ENCODE peak calls at places on chromosomes 2 and 18, in seven cellular contexts. F is tibial nerve; A is stimulated activated CD8-positive, alpha-beta memory T cell treated with anti-CD3 and anti-CD28 coated beads, Interleukin-12 subunit alpha, Interleukin-12 subunit beta, amount 100 ng/mL, for 1 hour; D is NCI-H69; G is NCI-H2081; U is cardiac fibroblast; E is LNCaP clone FGC. P is an unnamed sample.

GRCh38 chr2:104915107-104915793 is 61.3 kb downstream of the POU3F3 start:
- DNase-seq in F (no peak), A (no peak), D (no peak), G (no peak), U (no peak), E (no peak), P (no peak)

GRCh38 chr2:196330645-196331044 is 159.3 kb upstream of the STK17B start:
- DNase-seq in F (no peak), A (no peak), D (peak; percentile 76), G (no peak), U (no peak), E (no peak), P (no peak)

GRCh38 chr2:179184610-179185009 is 80.0 kb downstream of the SESTD1 start:
- DNase-seq in F (no peak), A (no peak), D (no peak), G (no peak), U (no peak), E (no peak), P (no peak)

GRCh38 chr2:175931751-175932295 is 70.2 kb downstream of the LNPK start:
- DNase-seq in F (no peak), A (no peak), D (no peak), G (no peak), U (peak; percentile 72), E (no peak), P (no peak)

GRCh38 chr2:128624956-128625355 is 306.3 kb upstream of the HS6ST1 start:
- DNase-seq in F (no peak), A (no peak), D (no peak), G (no peak), U (no peak), E (no peak), P (no peak)

GRCh38 chr2:71801969-71802368 is 345.7 kb downstream of the CYP26B1 start:
- DNase-seq in F (peak; percentile 68), A (no peak), D (no peak), G (no peak), U (peak; percentile 81), E (no peak), P (peak; percentile 4)

GRCh38 chr18:74496508-74497307 is 545 bp downstream of the CNDP2 start:
- DNase-seq in F (peak; percentile 13), A (peak; percentile 11), D (peak; percentile 82), G (peak; percentile 20), U (peak; percentile 62), E (no peak), P (peak; percentile 18)

GRCh38 chr2:63894167-63894566 is 52.5 kb downstream of the UGP2 start:
- DNase-seq in F (no peak), A (no peak), D (no peak), G (no peak), U (no peak), E (no peak), P (no peak)

GRCh38 chr2:52904511-52904910 is 863.1 kb upstream of the CHAC2 start:
- DNase-seq in F (no peak), A (no peak), D (no peak), G (no peak), U (no peak), E (no peak), P (no peak)

GRCh38 chr2:24894750-24895149 is 25.3 kb downstream of the ADCY3 start:
- DNase-seq in F (no peak), A (no peak), D (no peak), G (no peak), U (no peak), E (no peak), P (no peak)

GRCh38 chr18:71784777-71785176 is 759.4 kb downstream of the CBLN2 start:
- DNase-seq in F (no peak), A (no peak), D (peak; percentile 76), G (no peak), U (peak; percentile 35), E (no peak), P (no peak)

GRCh38 chr2:163558286-163559009 is 177.4 kb downstream of the FIGN start:
- DNase-seq in F (no peak), A (no peak), D (no peak), G (no peak), U (no peak), E (no peak), P (no peak)

GRCh38 chr2:185044323-185044874 is 446.1 kb downstream of the ZNF804A start:
- DNase-seq in F (no peak), A (no peak), D (no peak), G (no peak), U (no peak), E (no peak), P (no peak)

GRCh38 chr2:241692448-241692847 is 5.8 kb upstream of the DTYMK start:
- DNase-seq in F (no peak), A (no peak), D (no peak), G (no peak), U (peak; percentile 83), E (no peak), P (no peak)

GRCh38 chr2:86281066-86281700 is 56.2 kb downstream of the REEP1 start:
- DNase-seq in F (no peak), A (no peak), D (no peak), G (no peak), U (no peak), E (no peak), P (no peak)

GRCh38 chr2:31188141-31188540 is 29.2 kb downstream of the CAPN14 start:
- DNase-seq in F (no peak), A (no peak), D (no peak), G (no peak), U (no peak), E (peak; percentile 98), P (no peak)

GRCh38 chr2:216372761-216373291 is 543 bp upstream of the MARCHF4 start:
- DNase-seq in F (no peak), A (no peak), D (peak; percentile 19), G (no peak), U (peak; percentile 94), E (no peak), P (no peak)

GRCh38 chr2:232365621-232366321 is 12.8 kb upstream of the ALPP start:
- DNase-seq in F (no peak), A (no peak), D (peak; percentile 76), G (no peak), U (peak; percentile 38), E (peak; percentile 6), P (peak; percentile 14)

GRCh38 chr18:45945669-45946068 is 21.5 kb downstream of the EPG5 start:
- DNase-seq in F (no peak), A (no peak), D (no peak), G (no peak), U (no peak), E (no peak), P (no peak)

GRCh38 chr2:12059616-12060441 is 313.4 kb downstream of the LPIN1 start:
- DNase-seq in F (no peak), A (no peak), D (no peak), G (no peak), U (peak; percentile 61), E (no peak), P (no peak)

GRCh38 chr2:118696786-118697465 is 150.5 kb downstream of the EN1 start:
- DNase-seq in F (no peak), A (no peak), D (peak; percentile 19), G (no peak), U (no peak), E (no peak), P (no peak)

GRCh38 chr2:117057021-117057420 is 757.5 kb upstream of the DDX18 start:
- DNase-seq in F (no peak), A (no peak), D (no peak), G (no peak), U (no peak), E (no peak), P (no peak)

GRCh38 chr2:98492441-98492840 is 47.8 kb downstream of the INPP4A start:
- DNase-seq in F (no peak), A (no peak), D (no peak), G (no peak), U (no peak), E (no peak), P (no peak)

P was measured in CMK.